ENCODE peak calls at places on chromosome 15, in five cellular contexts. N is HepG2, D is HCT116, J is astrocyte, R is hepatocyte. Q is an unnamed sample. For H3K36me3, the result is how much of the 10 kb centered on the place peaks cover.

GRCh38 chr15:84570164-84570692 is 30.6 kb upstream of the ZSCAN2 start:
- DNase-seq in R (peak), D (no peak), N (no peak), J (peak), Q (peak)

GRCh38 chr15:31360843-31361763 is 34.5 kb downstream of the KLF13 start:
- DNase-seq in D (no peak), R (no peak), N (no peak), J (no peak), Q (no peak)

GRCh38 chr15:69809421-69809820 is 288.3 kb downstream of the TLE3 start:
- DNase-seq in N (no peak), J (no peak), D (no peak), R (no peak), Q (no peak)

GRCh38 chr15:95019907-95020306 is 788.5 kb downstream of the MCTP2 start:
- DNase-seq in J (peak), D (no peak), N (no peak), R (no peak), Q (no peak)

GRCh38 chr15:42427429-42428223 is 63.3 kb downstream of the ZNF106 start:
- DNase-seq in R (no peak), N (no peak), D (no peak), J (peak), Q (peak)

GRCh38 chr15:66876423-66876730 is 174.3 kb downstream of the SMAD6 start:
- DNase-seq in D (no peak), R (no peak), J (no peak), N (no peak), Q (no peak)

GRCh38 chr15:40909662-40910625 is 15.7 kb downstream of the VPS18 start:
- DNase-seq in J (no peak), R (no peak), N (peak), D (no peak), Q (no peak)

GRCh38 chr15:35019401-35020327 is 31.6 kb upstream of the ZNF770 start:
- DNase-seq in D (peak), N (no peak), J (peak), R (no peak), Q (peak)

GRCh38 chr15:70632079-70632850 is 131.1 kb downstream of the UACA start:
- DNase-seq in N (no peak), R (peak), D (no peak), J (peak), Q (no peak)

GRCh38 chr15:95296626-95297025 is 1033.9 kb upstream of the NR2F2 start:
- DNase-seq in J (no peak), D (no peak), R (no peak), N (no peak), Q (peak)

GRCh38 chr15:42908538-42908937 is 12.0 kb downstream of the TTBK2 start:
- DNase-seq in N (no peak), R (no peak), D (no peak), J (no peak), Q (no peak)

GRCh38 chr15:41905360-41905793 is 11.5 kb upstream of the SPTBN5 start:
- DNase-seq in N (no peak), J (no peak), R (no peak), D (no peak), Q (no peak)

GRCh38 chr15:67882487-67883227 is 42.8 kb upstream of the RNU6-1 start:
- DNase-seq in N (no peak), D (no peak), J (no peak), R (no peak), Q (peak)

GRCh38 chr15:93479679-93480078 is 390.7 kb upstream of the RGMA start:
- DNase-seq in R (peak), N (no peak), J (no peak), D (no peak), Q (no peak)

GRCh38 chr15:50077242-50077641 is 41.8 kb downstream of the ATP8B4 start:
- DNase-seq in J (no peak), D (no peak), R (no peak), N (no peak), Q (no peak)

GRCh38 chr15:86558252-86558651 is 478.6 kb downstream of the AGBL1 start:
- DNase-seq in J (no peak), N (no peak), R (no peak), D (no peak), Q (no peak)

GRCh38 chr15:87082576-87082975 is 1002.9 kb downstream of the AGBL1 start:
- DNase-seq in J (no peak), N (no peak), D (no peak), R (no peak), Q (no peak)

GRCh38 chr15:91561371-91562100 is 292.0 kb upstream of the SLCO3A1 start:
- DNase-seq in R (peak), N (no peak), D (no peak), J (peak), Q (no peak)

GRCh38 chr15:32651229-32651837 is 9.8 kb downstream of the SCG5 start:
- DNase-seq in R (peak), J (no peak), D (peak), N (peak), Q (peak)

GRCh38 chr15:77499087-77499765 is 78.5 kb downstream of the HMG20A start:
- DNase-seq in R (no peak), J (no peak), N (no peak), D (no peak), Q (no peak)

GRCh38 chr15:29724026-29724425 is 98.2 kb downstream of the TJP1 start:
- DNase-seq in R (no peak), N (no peak), D (no peak), J (no peak), Q (no peak)

GRCh38 chr15:91849749-91850161 is 3.8 kb upstream of the SLCO3A1 start:
- DNase-seq in J (peak), R (peak), N (peak), D (peak), Q (peak)

GRCh38 chr15:58212909-58213526 is 74.8 kb downstream of the AQP9 start:
- DNase-seq in N (peak), R (peak), D (no peak), J (no peak), Q (peak)

GRCh38 chr15:90667063-90667754 is 49.9 kb upstream of the BLM start:
- DNase-seq in R (no peak), D (no peak), N (no peak), J (no peak), Q (no peak)

GRCh38 chr15:58136731-58137130 is 1.4 kb upstream of the AQP9 start:
- DNase-seq in N (no peak), R (no peak), D (no peak), J (no peak), Q (no peak)

GRCh38 chr15:39621961-39622360 is 41.1 kb downstream of the THBS1 start:
- DNase-seq in J (no peak), D (no peak), R (no peak), N (no peak), Q (no peak)

GRCh38 chr15:83930813-83931212 is 276.9 kb downstream of the ADAMTSL3 start:
- DNase-seq in D (no peak), J (no peak), R (peak), N (peak), Q (no peak)

GRCh38 chr15:58537033-58537432 is 105.2 kb downstream of the LIPC start:
- DNase-seq in N (no peak), J (no peak), R (no peak), D (no peak), Q (no peak)

GRCh38 chr15:31977812-31978662 is 52.3 kb upstream of the CHRNA7 start:
- DNase-seq in R (peak), J (no peak), D (peak), N (peak), Q (peak)

DNA sequence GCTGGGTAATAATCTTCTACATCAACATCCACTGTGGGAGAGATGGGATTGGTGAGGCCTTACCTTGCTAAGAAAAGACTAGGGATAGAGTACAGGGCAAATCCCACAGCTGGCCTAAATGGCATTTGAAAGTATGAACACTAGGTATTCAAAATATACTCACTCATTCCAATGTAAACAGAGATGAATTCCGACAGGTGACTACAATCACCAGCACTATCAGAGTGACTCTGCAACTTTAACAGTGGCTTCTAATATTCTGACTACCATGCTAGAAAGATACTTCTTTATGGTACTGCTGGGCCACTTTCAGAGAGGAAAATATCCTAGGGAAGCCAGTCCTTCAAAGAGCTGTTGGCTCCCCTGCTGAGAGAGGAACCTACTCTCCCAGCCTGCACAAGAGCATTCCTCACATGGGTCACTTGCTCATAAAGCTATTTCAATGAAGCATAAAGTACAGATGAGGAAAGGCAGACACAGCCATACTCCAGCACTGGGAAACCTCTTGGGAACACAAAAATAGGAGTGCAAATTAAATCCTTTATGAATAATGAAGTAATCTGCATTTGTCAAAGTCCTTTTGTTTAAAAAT is 21.5 kb upstream of the MAN2C1 start:
- DNase-seq in N (no peak), R (no peak), D (no peak), J (no peak), Q (peak)
- H3K36me3 ChIP-seq in N (half or more), R (under half), D (half or more), J (half or more), Q (half or more)

DNA sequence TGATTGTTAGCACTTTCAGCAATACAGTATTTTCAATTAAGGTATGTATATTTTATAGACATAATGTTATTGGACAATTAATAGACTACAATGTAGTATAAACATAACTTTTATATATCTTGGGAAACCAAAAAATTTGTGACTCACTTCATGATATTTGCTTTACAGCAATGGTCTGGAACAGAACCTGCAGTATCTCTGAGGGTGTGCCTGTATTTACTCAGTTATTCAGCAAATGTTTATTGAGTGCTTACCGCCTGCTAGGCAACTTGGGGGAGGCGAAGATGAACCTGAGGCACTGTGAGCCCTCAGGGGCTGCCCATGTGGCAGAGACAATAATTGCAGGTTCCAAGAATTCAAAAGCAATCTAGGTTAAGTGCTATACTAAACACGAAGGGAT is 144.8 kb downstream of the GABRB3 start:
- DNase-seq in N (no peak), J (no peak), D (no peak), R (peak), Q (no peak)
- H3K27ac ChIP-seq in N (no peak), J (no peak), D (no peak), R (peak), Q (no peak)

DNA sequence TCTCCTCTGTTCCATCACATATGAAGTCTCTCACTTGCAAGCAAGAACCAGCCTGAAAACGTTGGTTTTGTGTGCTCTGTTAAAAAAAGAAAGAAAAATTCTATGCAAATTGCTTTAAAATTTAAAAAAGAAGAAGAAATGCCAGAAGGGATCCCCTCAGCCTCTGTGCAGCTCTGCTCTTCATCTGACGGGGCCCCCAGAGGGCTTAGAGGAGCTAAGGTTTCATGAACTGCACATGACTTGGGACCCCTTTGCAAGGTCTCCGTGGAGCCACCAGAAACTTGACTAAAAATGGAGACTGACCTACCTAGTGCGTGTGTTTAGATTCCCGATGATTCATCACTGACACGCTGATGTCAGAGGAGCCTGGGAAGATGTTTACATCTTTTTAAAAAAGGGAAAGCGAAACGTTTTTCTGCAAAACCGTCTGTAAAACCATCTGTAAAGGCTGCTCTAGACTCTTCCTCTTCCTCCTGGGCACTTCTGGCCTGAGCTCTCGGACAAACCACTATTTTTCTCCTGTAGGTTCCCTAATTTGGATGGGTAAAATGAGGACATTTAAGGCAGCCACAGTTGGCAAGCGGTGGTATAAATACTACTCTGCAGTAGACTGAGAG is 67.1 kb upstream of the POLG start:
- DNase-seq in R (no peak), N (no peak), J (peak), D (no peak), Q (peak)
- TF ChIP-seq EZH2 in R (peak), N (no peak), J (no peak), D (no peak), Q (no peak)

DNA sequence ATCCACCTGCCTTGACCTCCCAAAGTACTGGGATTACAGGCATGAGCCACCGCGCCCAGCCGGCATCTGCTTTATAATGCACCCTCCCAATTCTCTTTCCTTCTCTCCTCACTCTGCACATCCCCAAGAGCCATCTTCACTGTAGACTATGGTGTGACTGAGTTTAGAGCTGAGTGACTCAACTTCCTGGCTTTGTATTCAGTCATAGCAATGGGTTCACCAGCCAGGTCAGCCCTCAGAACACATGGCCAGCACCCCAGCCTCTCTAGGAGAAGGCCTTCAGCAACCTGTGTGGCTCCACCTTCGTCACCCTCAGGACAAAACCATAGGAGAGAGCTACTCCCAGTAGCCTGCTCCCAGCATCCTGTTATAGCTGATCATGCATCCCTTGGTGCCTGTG is 33.0 kb downstream of the ARID3B start:
- DNase-seq in N (no peak), J (no peak), D (no peak), R (no peak), Q (no peak)
- H3K36me3 ChIP-seq in N (under half), J (under half), D (under half), R (under half), Q (under half)

GRCh38 chr15:99433026-99433756 is 132.6 kb upstream of the MEF2A start:
- DNase-seq in R (peak), N (no peak), D (no peak), J (no peak), Q (no peak)
- H3K27ac ChIP-seq in R (no peak), N (no peak), D (peak), J (no peak), Q (no peak)

GRCh38 chr15:101489633-101490407 is at the start of gene PCSK6:
- DNase-seq in J (no peak), N (no peak), R (peak), D (no peak), Q (peak)
- TF ChIP-seq EZH2 in J (no peak), N (no peak), R (no peak), D (no peak), Q (no peak)

DNA sequence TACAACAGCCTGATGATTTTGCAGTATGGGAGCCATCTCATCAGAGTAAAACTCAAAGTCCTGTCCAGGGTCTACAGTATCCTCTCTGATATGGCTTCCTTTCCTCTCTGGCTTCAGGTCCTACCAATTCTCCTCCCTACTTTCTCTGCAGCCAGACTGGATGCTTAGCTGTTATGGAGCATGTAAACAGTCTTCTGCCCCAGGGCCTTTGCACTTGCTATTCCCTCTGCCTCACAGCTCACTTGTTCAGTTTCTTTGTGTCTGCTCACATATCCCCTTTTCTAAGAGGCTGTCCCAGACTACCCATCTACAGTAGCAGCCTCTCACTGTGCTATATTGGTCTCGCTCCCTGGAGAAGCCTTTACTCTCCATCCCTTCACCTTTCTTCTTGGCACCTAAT is 62.2 kb downstream of the TLNRD1 start:
- DNase-seq in J (no peak), R (no peak), N (no peak), D (no peak), Q (no peak)
- H3K36me3 ChIP-seq in J (under half), R (under half), N (under half), D (under half), Q (under half)

DNA sequence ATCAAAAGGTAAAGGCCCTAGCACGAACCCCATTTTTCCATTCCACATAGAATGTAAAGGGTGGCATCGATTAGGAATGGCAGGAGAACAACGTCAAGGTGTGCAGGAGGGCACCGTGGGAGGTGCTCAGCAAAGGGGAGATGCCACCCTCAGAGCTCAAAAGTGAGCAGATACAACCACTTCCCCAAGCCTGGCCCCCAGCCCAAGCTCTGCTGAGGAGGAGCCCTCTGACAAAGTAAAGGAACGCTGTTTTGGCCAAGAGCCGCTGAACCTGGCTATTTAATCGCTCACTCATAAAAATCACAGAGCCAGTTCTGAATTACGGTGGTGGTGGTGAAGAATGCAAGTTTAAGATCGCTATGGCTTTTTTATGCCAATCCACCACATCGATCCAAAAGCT is 12.4 kb downstream of the GNB5 start:
- DNase-seq in N (no peak), J (no peak), D (no peak), R (no peak), Q (no peak)
- H3K27ac ChIP-seq in N (no peak), J (peak), D (peak), R (peak), Q (peak)

GRCh38 chr15:52783929-52784798 is 6.0 kb downstream of the ONECUT1 start:
- DNase-seq in N (no peak), R (peak), D (no peak), J (no peak), Q (peak)
- TF ChIP-seq EZH2 in N (no peak), R (peak), D (no peak), J (peak), Q (peak)

Q was measured in A673.